ENCODE peak calls at places on chromosome 4, in five cellular contexts. J is upper lobe of right lung; I is CD8-positive, alpha-beta T cell; M is PC-9; Y is dorsolateral prefrontal cortex. V is an unnamed sample.
A peak's percentile ranks its signal among the peaks of the same experiment; 100 is the strongest.

GRCh38 chr4:20368926-20369325 is 117.2 kb downstream of the SLIT2 start:
- DNase-seq in I (no peak), J (no peak), Y (no peak), M (no peak), V (peak; percentile 6)

GRCh38 chr4:189124149-189124758 is 816.4 kb upstream of the FRG1 start:
- DNase-seq in Y (peak; percentile 51), I (no peak), M (no peak), J (no peak), V (peak; percentile 54)

GRCh38 chr4:137363496-137363895 is 168.8 kb downstream of the PCDH18 start:
- DNase-seq in M (no peak), Y (no peak), I (no peak), J (no peak), V (no peak)

GRCh38 chr4:82599336-82599735 is 37.5 kb upstream of the TMEM150C start:
- DNase-seq in M (no peak), Y (no peak), J (no peak), I (no peak), V (no peak)

GRCh38 chr4:72318771-72319170 is 250.2 kb downstream of the ADAMTS3 start:
- DNase-seq in J (no peak), M (no peak), Y (no peak), I (no peak), V (no peak)

GRCh38 chr4:144861471-144861870 is 215.5 kb downstream of the HHIP start:
- DNase-seq in J (no peak), M (no peak), I (no peak), Y (no peak), V (no peak)

GRCh38 chr4:24001945-24002640 is 112.2 kb upstream of the PPARGC1A start:
- DNase-seq in M (no peak), Y (no peak), I (no peak), J (no peak), V (no peak)

GRCh38 chr4:94843222-94843621 is 85.5 kb downstream of the BMPR1B start:
- DNase-seq in Y (no peak), M (no peak), I (no peak), J (no peak), V (no peak)

GRCh38 chr4:94548571-94548970 is 96.8 kb downstream of the PDLIM5 start:
- DNase-seq in J (no peak), M (peak; percentile 58), I (no peak), Y (no peak), V (peak; percentile 84)

GRCh38 chr4:73725499-73725898 is 14.9 kb upstream of the CXCL8 start:
- DNase-seq in J (no peak), I (no peak), Y (no peak), M (no peak), V (no peak)
- H3K27ac ChIP-seq in J (no peak overlapping the region), I (no peak overlapping the region), Y (no peak overlapping the region), M (peak overlapping the region; percentile 60), V (peak overlapping the region; percentile 78)

GRCh38 chr4:56255820-56256219 is 131.5 kb downstream of the AASDH start:
- DNase-seq in J (no peak), I (no peak), Y (no peak), M (no peak), V (no peak)
- TF ChIP-seq CTCF in J (no peak), I (no peak), Y (no peak), M (no peak), V (peak; percentile 23)

GRCh38 chr4:125022855-125023501 is 291.8 kb upstream of the FAT4 start:
- DNase-seq in J (no peak), M (no peak), I (no peak), Y (no peak), V (no peak)

GRCh38 chr4:125021189-125021588 is 293.6 kb upstream of the FAT4 start:
- DNase-seq in J (no peak), M (no peak), I (no peak), Y (no peak), V (no peak)

GRCh38 chr4:125016892-125017299 is 297.9 kb upstream of the FAT4 start:
- DNase-seq in I (no peak), Y (no peak), J (no peak), M (no peak), V (no peak)

DNA sequence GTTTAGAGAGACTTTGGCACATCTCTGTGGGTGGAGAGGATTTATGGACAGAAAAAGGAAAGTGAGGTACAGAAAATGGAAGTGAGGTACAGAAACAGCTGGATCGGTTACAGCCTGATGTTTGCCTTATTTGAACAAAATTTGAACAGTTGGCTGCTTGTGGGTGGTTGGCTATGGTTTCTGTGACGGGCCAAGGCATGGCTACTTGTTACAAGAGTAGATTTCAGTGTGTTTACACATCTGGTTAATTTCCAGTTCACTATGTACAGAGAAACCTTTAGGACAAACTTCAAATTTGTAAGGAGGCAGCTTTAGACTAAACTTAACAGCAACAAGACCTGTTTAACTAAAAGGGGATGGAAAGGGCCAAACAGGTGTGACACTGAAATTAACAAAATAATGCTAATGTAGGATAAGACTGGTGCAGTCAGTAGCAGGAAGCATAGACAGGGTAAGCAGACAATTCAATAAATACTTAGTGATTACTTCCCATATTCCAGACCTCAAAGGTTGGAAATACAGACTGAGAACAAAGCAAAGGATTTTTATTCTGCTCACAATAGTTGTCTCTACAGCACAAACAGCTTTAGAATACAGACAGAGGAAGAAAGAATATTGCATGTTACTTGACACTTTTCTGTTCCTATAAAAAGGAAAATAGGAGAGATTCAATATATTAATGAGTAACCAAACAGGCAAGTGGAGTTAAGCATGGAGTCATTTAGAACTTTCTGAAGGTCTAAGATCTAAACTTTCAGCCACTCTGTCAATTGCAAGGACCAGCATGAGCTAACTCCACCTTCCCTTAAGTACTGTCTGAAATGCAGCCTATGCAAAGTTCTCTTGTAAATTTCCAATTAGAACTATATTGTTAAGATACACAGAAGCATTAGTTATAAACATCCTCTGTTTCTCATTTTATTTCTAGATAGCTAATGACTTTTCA is 294.4 kb upstream of the FAT4 start:
- DNase-seq in Y (no peak), M (no peak), J (no peak), I (no peak), V (no peak)
- H3K4me3 ChIP-seq in Y (no peak overlapping the region), M (no peak overlapping the region), J (no peak overlapping the region), I (no peak overlapping the region), V (no peak overlapping the region)

GRCh38 chr4:168710353-168710946 is 213.6 kb downstream of the PALLD start:
- DNase-seq in M (peak; percentile 15), J (no peak), I (no peak), Y (no peak), V (peak; percentile 69)
- H3K27ac ChIP-seq in M (no peak overlapping the region), J (no peak overlapping the region), I (no peak overlapping the region), Y (no peak overlapping the region), V (no peak overlapping the region)

V was measured in brain microvascular endothelial cell.